ENCODE peak calls at places on chromosomes 6 and 20, in five cellular contexts. One of them, this sample, is unnamed.

GRCh38 chr6:71197770-71198169 is 90.8 kb upstream of the OGFRL1 start:
- DNase-seq in IMR-90: peak; percentile 81
- DNase-seq in H9: no peak
- DNase-seq in mesendoderm: no peak
- DNase-seq in H1: no peak
- DNase-seq in this sample: no peak

GRCh38 chr6:150202404-150202803 is 59.6 kb downstream of the PPP1R14C start:
- DNase-seq in IMR-90: no peak
- DNase-seq in H9: no peak
- DNase-seq in mesendoderm: no peak
- DNase-seq in H1: no peak
- DNase-seq in this sample: no peak

GRCh38 chr6:164246082-164246481 is 831.6 kb downstream of the QKI start:
- DNase-seq in IMR-90: no peak
- DNase-seq in H9: no peak
- DNase-seq in mesendoderm: no peak
- DNase-seq in H1: no peak
- DNase-seq in this sample: no peak

GRCh38 chr6:69866351-69867074 is at the start of gene COL19A1:
- DNase-seq in IMR-90: no peak
- DNase-seq in H9: peak; percentile 56
- DNase-seq in mesendoderm: peak; percentile 55
- DNase-seq in H1: no peak
- DNase-seq in this sample: peak; percentile 32

GRCh38 chr6:139996253-139996834 is 621.9 kb upstream of the CITED2 start:
- DNase-seq in IMR-90: no peak
- DNase-seq in H9: peak; percentile 38
- DNase-seq in mesendoderm: peak; percentile 86
- DNase-seq in H1: no peak
- DNase-seq in this sample: no peak

GRCh38 chr6:83252717-83253116 is 59.6 kb downstream of the RWDD2A start:
- DNase-seq in IMR-90: peak; percentile 85
- DNase-seq in H9: no peak
- DNase-seq in mesendoderm: peak; percentile 59
- DNase-seq in H1: no peak
- DNase-seq in this sample: no peak

GRCh38 chr6:40685771-40686170 is 98.6 kb upstream of the LRFN2 start:
- DNase-seq in IMR-90: no peak
- DNase-seq in H9: no peak
- DNase-seq in mesendoderm: no peak
- DNase-seq in H1: no peak
- DNase-seq in this sample: no peak

GRCh38 chr20:36544134-36545018 is 3.1 kb downstream of the MYL9 start:
- DNase-seq in IMR-90: peak; percentile 68
- DNase-seq in H9: no peak
- DNase-seq in mesendoderm: peak; percentile 30
- DNase-seq in H1: no peak
- DNase-seq in this sample: no peak

GRCh38 chr6:139757766-139758655 is 383.6 kb upstream of the CITED2 start:
- DNase-seq in IMR-90: peak; percentile 42
- DNase-seq in H9: no peak
- DNase-seq in mesendoderm: no peak
- DNase-seq in H1: no peak
- DNase-seq in this sample: no peak

GRCh38 chr6:129893513-129894098 is 32.5 kb upstream of the TMEM244 start:
- DNase-seq in IMR-90: peak; percentile 51
- DNase-seq in H9: no peak
- DNase-seq in mesendoderm: peak; percentile 8
- DNase-seq in H1: no peak
- DNase-seq in this sample: no peak

GRCh38 chr20:44810061-44810390 is 320 bp downstream of the RIMS4 start:
- DNase-seq in IMR-90: no peak
- DNase-seq in H9: no peak
- DNase-seq in mesendoderm: peak; percentile 25
- DNase-seq in H1: no peak
- DNase-seq in this sample: no peak

GRCh38 chr20:38843346-38843745 is 37.8 kb downstream of the PPP1R16B start:
- DNase-seq in IMR-90: no peak
- DNase-seq in H9: no peak
- DNase-seq in mesendoderm: no peak
- DNase-seq in H1: no peak
- DNase-seq in this sample: no peak

GRCh38 chr20:63529180-63529860 is 7.9 kb downstream of the PTK6 start:
- DNase-seq in IMR-90: no peak
- DNase-seq in H9: no peak
- DNase-seq in mesendoderm: no peak
- DNase-seq in H1: no peak
- DNase-seq in this sample: no peak

GRCh38 chr6:13046084-13046483 is 282.3 kb downstream of the TBC1D7 start:
- DNase-seq in IMR-90: no peak
- DNase-seq in H9: no peak
- DNase-seq in mesendoderm: no peak
- DNase-seq in H1: no peak
- DNase-seq in this sample: no peak

GRCh38 chr6:168152306-168152963 is 73.4 kb upstream of the FRMD1 start:
- DNase-seq in IMR-90: no peak
- DNase-seq in H9: no peak
- DNase-seq in mesendoderm: no peak
- DNase-seq in H1: no peak
- DNase-seq in this sample: no peak

GRCh38 chr6:1422290-1422689 is 32.9 kb downstream of the FOXF2 start:
- DNase-seq in IMR-90: no peak
- DNase-seq in H9: no peak
- DNase-seq in mesendoderm: no peak
- DNase-seq in H1: no peak
- DNase-seq in this sample: no peak

GRCh38 chr6:43455034-43455747 is at the start of gene DLK2:
- DNase-seq in IMR-90: no peak
- DNase-seq in H9: no peak
- DNase-seq in mesendoderm: no peak
- DNase-seq in H1: no peak
- DNase-seq in this sample: no peak

GRCh38 chr20:36010745-36011326 is 42.4 kb downstream of the CNBD2 start:
- DNase-seq in IMR-90: no peak
- DNase-seq in H9: no peak
- DNase-seq in mesendoderm: peak; percentile 97
- DNase-seq in H1: no peak
- DNase-seq in this sample: no peak

GRCh38 chr6:34120953-34121675 is 24.8 kb downstream of the GRM4 start:
- DNase-seq in IMR-90: no peak
- DNase-seq in H9: no peak
- DNase-seq in mesendoderm: peak; percentile 60
- DNase-seq in H1: no peak
- DNase-seq in this sample: no peak

GRCh38 chr6:43980004-43980795 is 147.1 kb downstream of the MRPL14 start:
- DNase-seq in IMR-90: no peak
- DNase-seq in H9: peak; percentile 20
- DNase-seq in mesendoderm: no peak
- DNase-seq in H1: no peak
- DNase-seq in this sample: no peak

GRCh38 chr6:21665101-21665435 is 71.5 kb downstream of the SOX4 start:
- DNase-seq in IMR-90: no peak
- DNase-seq in H9: no peak
- DNase-seq in mesendoderm: no peak
- DNase-seq in H1: no peak
- DNase-seq in this sample: peak; percentile 23

GRCh38 chr6:111846511-111847409 is 26.5 kb downstream of the FYN start:
- DNase-seq in IMR-90: no peak
- DNase-seq in H9: no peak
- DNase-seq in mesendoderm: no peak
- DNase-seq in H1: no peak
- DNase-seq in this sample: no peak

GRCh38 chr20:55800501-55800900 is 204.8 kb downstream of the CBLN4 start:
- DNase-seq in IMR-90: no peak
- DNase-seq in H9: no peak
- DNase-seq in mesendoderm: no peak
- DNase-seq in H1: no peak
- DNase-seq in this sample: no peak

GRCh38 chr6:121612916-121613315 is 177.5 kb downstream of the GJA1 start:
- DNase-seq in IMR-90: no peak
- DNase-seq in H9: no peak
- DNase-seq in mesendoderm: no peak
- DNase-seq in H1: no peak
- DNase-seq in this sample: no peak

GRCh38 chr20:64040231-64041039 is 4.5 kb downstream of the C20orf204 start:
- DNase-seq in IMR-90: no peak
- DNase-seq in H9: no peak
- DNase-seq in mesendoderm: no peak
- DNase-seq in H1: no peak
- DNase-seq in this sample: no peak

GRCh38 chr20:35508493-35509218 is 20.8 kb downstream of the C20orf173 start:
- DNase-seq in IMR-90: no peak
- DNase-seq in H9: no peak
- DNase-seq in mesendoderm: no peak
- DNase-seq in H1: no peak
- DNase-seq in this sample: no peak

GRCh38 chr6:163919652-163920051 is 505.1 kb downstream of the QKI start:
- DNase-seq in IMR-90: no peak
- DNase-seq in H9: no peak
- DNase-seq in mesendoderm: no peak
- DNase-seq in H1: no peak
- DNase-seq in this sample: no peak

GRCh38 chr6:90221403-90221802 is 75.2 kb downstream of the BACH2 start:
- DNase-seq in IMR-90: no peak
- DNase-seq in H9: no peak
- DNase-seq in mesendoderm: peak; percentile 40
- DNase-seq in H1: no peak
- DNase-seq in this sample: no peak

GRCh38 chr6:37222125-37222967 is 35.2 kb upstream of the TBC1D22B start:
- DNase-seq in IMR-90: peak; percentile 83
- DNase-seq in H9: peak; percentile 98
- DNase-seq in mesendoderm: peak; percentile 99
- DNase-seq in H1: peak; percentile 95
- DNase-seq in this sample: peak; percentile 87

GRCh38 chr6:37222992-37223391 is 34.6 kb upstream of the TBC1D22B start:
- DNase-seq in IMR-90: no peak
- DNase-seq in H9: no peak
- DNase-seq in mesendoderm: no peak
- DNase-seq in H1: no peak
- DNase-seq in this sample: no peak

GRCh38 chr6:37218061-37218460 is 39.5 kb upstream of the TBC1D22B start:
- DNase-seq in IMR-90: no peak
- DNase-seq in H9: no peak
- DNase-seq in mesendoderm: no peak
- DNase-seq in H1: no peak
- DNase-seq in this sample: no peak

GRCh38 chr6:37218501-37218900 is 39.1 kb upstream of the TBC1D22B start:
- DNase-seq in IMR-90: no peak
- DNase-seq in H9: no peak
- DNase-seq in mesendoderm: no peak
- DNase-seq in H1: no peak
- DNase-seq in this sample: no peak

GRCh38 chr6:37221585-37222124 is 35.9 kb upstream of the TBC1D22B start:
- DNase-seq in IMR-90: no peak
- DNase-seq in H9: no peak
- DNase-seq in mesendoderm: peak; percentile 82
- DNase-seq in H1: no peak
- DNase-seq in this sample: no peak
- H3K18ac ChIP-seq in IMR-90: no peak overlapping the region
- H3K18ac ChIP-seq in H9: no peak overlapping the region
- H3K18ac ChIP-seq in mesendoderm: no peak overlapping the region
- H3K18ac ChIP-seq in H1: peak overlapping the region; percentile 95
- H3K18ac ChIP-seq in this sample: peak overlapping the region; percentile 98

GRCh38 chr6:56669041-56669440 is 26.4 kb upstream of the DST start:
- DNase-seq in IMR-90: no peak
- DNase-seq in H9: no peak
- DNase-seq in mesendoderm: no peak
- DNase-seq in H1: no peak
- DNase-seq in this sample: no peak

GRCh38 chr6:56669585-56669984 is 26.9 kb upstream of the DST start:
- DNase-seq in IMR-90: no peak
- DNase-seq in H9: no peak
- DNase-seq in mesendoderm: no peak
- DNase-seq in H1: no peak
- DNase-seq in this sample: no peak

GRCh38 chr6:56671160-56671559 is 28.5 kb upstream of the DST start:
- DNase-seq in IMR-90: no peak
- DNase-seq in H9: no peak
- DNase-seq in mesendoderm: no peak
- DNase-seq in H1: no peak
- DNase-seq in this sample: no peak

GRCh38 chr6:56668158-56668557 is 25.5 kb upstream of the DST start:
- DNase-seq in IMR-90: no peak
- DNase-seq in H9: no peak
- DNase-seq in mesendoderm: no peak
- DNase-seq in H1: no peak
- DNase-seq in this sample: no peak

GRCh38 chr6:56671651-56672461 is 29.2 kb upstream of the DST start:
- DNase-seq in IMR-90: no peak
- DNase-seq in H9: no peak
- DNase-seq in mesendoderm: peak; percentile 71
- DNase-seq in H1: no peak
- DNase-seq in this sample: no peak
- H3K18ac ChIP-seq in IMR-90: peak overlapping the region; percentile 51
- H3K18ac ChIP-seq in H9: no peak overlapping the region
- H3K18ac ChIP-seq in mesendoderm: no peak overlapping the region
- H3K18ac ChIP-seq in H1: no peak overlapping the region
- H3K18ac ChIP-seq in this sample: no peak overlapping the region

DNA sequence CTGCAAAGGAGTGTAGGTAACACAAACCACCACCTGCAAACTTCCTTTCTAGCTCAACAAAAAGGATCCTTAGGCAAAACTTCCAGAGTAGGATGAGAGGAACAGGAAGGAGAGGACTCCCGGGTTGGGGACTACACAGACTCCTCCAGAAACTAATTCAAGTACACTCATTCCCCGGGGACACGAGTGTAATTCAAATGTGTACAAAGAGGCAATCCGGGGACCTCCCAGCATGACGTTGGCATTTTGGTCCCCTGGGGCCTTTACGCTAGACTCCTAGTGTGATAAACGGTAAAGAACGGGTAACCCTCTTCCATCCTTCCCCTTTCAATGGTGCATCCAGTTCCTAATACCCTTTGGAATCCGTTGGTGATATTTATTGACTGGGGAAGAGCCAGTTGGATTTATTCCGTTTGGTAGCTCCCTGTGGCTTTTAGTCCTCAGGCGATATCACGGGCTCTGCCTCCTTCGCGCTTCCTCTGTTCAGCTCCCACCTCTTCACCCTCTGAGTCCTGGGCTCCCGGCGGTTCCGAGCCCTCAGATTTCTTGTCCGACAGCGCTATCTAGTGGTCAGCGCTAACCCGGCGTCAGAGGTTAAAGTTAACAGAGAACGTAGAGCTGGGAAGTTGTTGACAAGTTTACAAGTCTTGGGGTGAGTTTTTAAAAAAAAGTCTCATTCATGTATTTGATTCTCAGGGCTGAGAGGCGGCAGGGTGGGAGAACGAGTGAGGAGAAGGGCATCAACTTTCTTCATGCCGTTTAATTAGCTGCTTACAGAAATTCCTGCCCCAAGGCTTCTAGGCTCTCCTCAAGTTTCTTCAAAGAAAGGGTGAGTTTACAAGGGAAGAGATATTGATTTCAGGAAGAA is 2.9 kb upstream of the COL12A1 start:
- DNase-seq in IMR-90: peak; percentile 77
- DNase-seq in H9: peak; percentile 90
- DNase-seq in mesendoderm: peak; percentile 91
- DNase-seq in H1: no peak
- DNase-seq in this sample: peak; percentile 86
- H3K18ac ChIP-seq in IMR-90: peak overlapping the region; percentile 44
- H3K18ac ChIP-seq in H9: no peak overlapping the region
- H3K18ac ChIP-seq in mesendoderm: no peak overlapping the region
- H3K18ac ChIP-seq in H1: no peak overlapping the region
- H3K18ac ChIP-seq in this sample: no peak overlapping the region

GRCh38 chr6:157148391-157149323 is 174.7 kb downstream of the TMEM242 start:
- DNase-seq in IMR-90: peak; percentile 98
- DNase-seq in H9: no peak
- DNase-seq in mesendoderm: peak; percentile 60
- DNase-seq in H1: no peak
- DNase-seq in this sample: no peak
- H3K18ac ChIP-seq in IMR-90: peak overlapping the region; percentile 93
- H3K18ac ChIP-seq in H9: no peak overlapping the region
- H3K18ac ChIP-seq in mesendoderm: no peak overlapping the region
- H3K18ac ChIP-seq in H1: no peak overlapping the region
- H3K18ac ChIP-seq in this sample: peak overlapping the region; percentile 49

This sample was measured in neuronal stem cell.